ENCODE peak calls at places on chromosomes 3 and 15, in six cellular contexts. Q is heart left ventricle, X is endothelial cell of umbilical vein, E is GM06990, S is retinal pigment epithelial cell, R is cardiac fibroblast. Z is an unnamed sample.

GRCh38 chr3:195188530-195188917 is 82.4 kb downstream of the XXYLT1 start:
- DNase-seq in Q (no peak), R (no peak), S (no peak), X (no peak), E (no peak), Z (no peak)

GRCh38 chr15:40137011-40137906 is 23.6 kb upstream of the BUB1B start:
- DNase-seq in R (no peak), Q (no peak), S (no peak), X (no peak), E (no peak), Z (no peak)

GRCh38 chr3:196080997-196081833 is 675 bp downstream of the TFRC start:
- DNase-seq in X (peak), R (peak), Q (peak), S (no peak), E (peak), Z (no peak)

GRCh38 chr15:85411992-85412538 is 31.7 kb downstream of the AKAP13 start:
- DNase-seq in S (no peak), E (no peak), Q (no peak), R (peak), X (no peak), Z (peak)

GRCh38 chr3:195086885-195087284 is 184.1 kb downstream of the XXYLT1 start:
- DNase-seq in X (no peak), E (no peak), Q (peak), R (no peak), S (no peak), Z (no peak)

GRCh38 chr15:37199546-37199945 is 99.2 kb upstream of the MEIS2 start:
- DNase-seq in X (no peak), Q (no peak), E (no peak), S (no peak), R (no peak), Z (no peak)

GRCh38 chr15:26260517-26261133 is 397.5 kb upstream of the ATP10A start:
- DNase-seq in E (no peak), R (peak), X (no peak), Q (no peak), S (peak), Z (no peak)

GRCh38 chr3:143128212-143128611 is 8.6 kb downstream of the CHST2 start:
- DNase-seq in Q (no peak), R (no peak), X (no peak), S (no peak), E (no peak), Z (no peak)

GRCh38 chr3:11626084-11626463 is 17.6 kb downstream of the VGLL4 start:
- DNase-seq in S (no peak), Q (no peak), R (no peak), E (peak), X (no peak), Z (no peak)

GRCh38 chr15:49507261-49507660 is 84.2 kb downstream of the FGF7 start:
- DNase-seq in X (no peak), Q (no peak), R (no peak), E (no peak), S (no peak), Z (no peak)

GRCh38 chr3:42078686-42079085 is 12.5 kb upstream of the TRAK1 start:
- DNase-seq in R (no peak), X (no peak), E (no peak), S (no peak), Q (peak), Z (no peak)

GRCh38 chr3:142270407-142270806 is 45.0 kb upstream of the GK5 start:
- DNase-seq in E (no peak), Q (no peak), R (no peak), S (no peak), X (no peak), Z (no peak)

GRCh38 chr3:113285226-113285625 is 73.9 kb downstream of the BOC start:
- DNase-seq in Q (no peak), X (no peak), E (no peak), R (no peak), S (no peak), Z (no peak)

GRCh38 chr3:129974451-129975331 is at the start of gene TRH:
- DNase-seq in E (no peak), R (peak), Q (no peak), S (no peak), X (no peak), Z (no peak)

GRCh38 chr3:129978123-129978522 is 3.6 kb downstream of the TRH start:
- DNase-seq in S (no peak), Q (no peak), R (no peak), X (no peak), E (no peak), Z (no peak)

GRCh38 chr3:129973853-129974252 is 667 bp upstream of the TRH start:
- DNase-seq in S (no peak), E (no peak), Q (no peak), X (no peak), R (no peak), Z (no peak)

GRCh38 chr3:129972301-129972700 is 2.2 kb upstream of the TRH start:
- DNase-seq in S (no peak), X (no peak), R (no peak), Q (no peak), E (no peak), Z (no peak)

GRCh38 chr3:129975332-129976090 is 991 bp downstream of the TRH start:
- DNase-seq in E (no peak), S (no peak), Q (peak), R (no peak), X (no peak), Z (no peak)
- H3K4me3 ChIP-seq in E (no peak), S (no peak), Q (peak), R (no peak), X (no peak), Z (no peak)

GRCh38 chr3:138594935-138595259 is 837 bp upstream of the CEP70 start:
- DNase-seq in Q (no peak), R (no peak), E (no peak), X (no peak), S (no peak), Z (no peak)
- H3K4me3 ChIP-seq in Q (peak), R (no peak), E (no peak), X (no peak), S (peak), Z (peak)

GRCh38 chr3:84960581-84960980 is 1.8 kb downstream of the CADM2 start:
- DNase-seq in R (no peak), Q (no peak), E (no peak), X (no peak), S (no peak), Z (no peak)

GRCh38 chr3:84961492-84962255 is 2.9 kb downstream of the CADM2 start:
- DNase-seq in E (no peak), Q (no peak), X (no peak), S (no peak), R (no peak), Z (no peak)

GRCh38 chr3:84960994-84961393 is 2.2 kb downstream of the CADM2 start:
- DNase-seq in Q (no peak), S (no peak), R (no peak), E (no peak), X (no peak), Z (no peak)

GRCh38 chr3:84959470-84960380 is 936 bp downstream of the CADM2 start:
- DNase-seq in Q (no peak), R (no peak), S (no peak), X (no peak), E (no peak), Z (no peak)

DNA sequence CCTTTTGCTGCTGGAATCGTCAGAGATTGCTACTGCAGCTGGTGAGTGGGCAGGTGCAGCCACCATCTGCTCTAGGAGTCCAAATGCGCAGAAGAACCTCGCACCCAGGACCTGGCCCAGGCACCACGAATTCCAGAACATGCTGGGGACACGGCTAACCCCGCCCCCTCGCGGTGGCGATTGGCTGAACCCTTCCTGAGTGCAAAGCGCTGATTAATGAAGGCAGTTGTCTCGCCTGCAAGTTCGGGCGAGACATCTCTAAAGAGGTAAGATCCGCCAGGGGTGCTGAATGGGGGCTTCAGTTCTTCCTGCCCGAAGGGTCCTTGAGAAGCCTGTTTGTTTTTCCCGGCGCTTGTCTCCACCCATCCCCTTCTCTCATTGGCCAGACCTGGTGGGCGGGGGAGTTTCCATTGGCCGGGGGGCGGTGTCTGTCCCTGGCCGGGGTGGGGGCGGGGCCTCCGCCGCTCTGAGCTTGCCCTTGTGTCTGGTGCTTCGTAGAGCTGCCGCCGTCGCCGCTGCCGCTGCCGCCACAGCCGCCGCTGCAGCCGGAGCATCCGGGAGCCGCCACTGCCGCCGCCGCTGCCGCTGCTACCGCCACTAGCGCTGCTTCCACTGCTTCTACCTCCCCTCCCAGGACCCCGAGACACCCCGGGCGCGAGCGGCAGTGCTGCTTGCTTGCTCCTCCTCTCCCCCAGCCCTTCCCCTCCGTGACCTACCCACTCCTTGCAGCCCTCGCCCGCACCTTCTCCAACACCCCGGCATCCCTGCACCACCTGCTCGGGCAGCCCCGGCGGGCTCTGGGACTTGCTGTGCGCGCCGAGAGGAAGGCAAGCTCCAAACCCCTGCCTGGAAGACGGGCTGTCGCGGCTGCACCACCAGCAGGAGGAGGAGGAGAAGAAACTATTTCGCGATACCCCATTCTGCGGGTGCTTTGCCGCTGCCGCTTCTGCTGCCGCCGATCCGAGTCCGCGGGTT is at the start of gene CADM2:
- DNase-seq in S (peak), Q (peak), E (peak), X (peak), R (peak), Z (peak)
- H3K4me3 ChIP-seq in S (peak), Q (peak), E (peak), X (peak), R (peak), Z (peak)

GRCh38 chr15:96361309-96362000 is 31.0 kb downstream of the NR2F2 start:
- DNase-seq in R (no peak), S (no peak), X (no peak), E (no peak), Q (no peak), Z (no peak)
- H3K4me3 ChIP-seq in R (no peak), S (peak), X (no peak), E (no peak), Q (peak), Z (peak)

GRCh38 chr3:125051205-125051604 is 4.6 kb downstream of the HEG1 start:
- DNase-seq in S (no peak), X (no peak), Q (no peak), R (no peak), E (no peak), Z (no peak)
- H3K4me3 ChIP-seq in S (no peak), X (no peak), Q (peak), R (no peak), E (peak), Z (no peak)

GRCh38 chr15:43749690-43750345 is 3.6 kb downstream of the PDIA3 start:
- DNase-seq in X (no peak), S (no peak), R (peak), Q (no peak), E (peak), Z (no peak)

GRCh38 chr15:43751885-43752284 is 5.6 kb downstream of the PDIA3 start:
- DNase-seq in R (no peak), X (no peak), Q (no peak), S (no peak), E (no peak), Z (no peak)

GRCh38 chr15:43748376-43748775 is 2.1 kb downstream of the PDIA3 start:
- DNase-seq in Q (no peak), R (peak), E (no peak), X (no peak), S (no peak), Z (no peak)
- H3K4me3 ChIP-seq in Q (no peak), R (peak), E (peak), X (peak), S (no peak), Z (peak)

DNA sequence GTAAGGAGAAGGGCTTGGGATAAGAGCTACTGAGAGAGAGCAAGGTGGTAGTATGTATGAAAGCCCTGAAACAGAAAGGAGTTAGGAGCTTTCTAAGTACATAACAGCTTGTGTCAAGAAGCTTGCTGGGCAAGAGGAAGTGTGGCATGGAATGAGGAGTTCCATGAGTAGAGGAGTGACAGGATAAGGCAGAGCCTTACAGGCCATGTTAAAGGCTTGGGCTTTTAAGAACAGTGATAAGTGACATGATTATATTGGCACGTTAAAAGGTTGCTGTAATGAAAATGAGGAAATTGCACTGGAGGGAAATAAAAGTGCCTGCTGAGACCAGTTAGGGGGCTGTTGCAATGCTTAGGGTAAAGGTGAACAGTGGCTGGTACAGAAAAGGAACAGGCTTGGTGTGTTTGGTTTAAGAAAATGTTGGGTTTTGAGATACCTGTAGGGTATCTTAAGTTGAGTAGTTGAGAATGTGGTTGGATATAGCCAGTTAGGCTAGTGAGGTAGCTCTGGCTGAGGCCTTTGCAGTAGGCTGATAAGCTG is 49.0 kb downstream of the MEF2A start:
- DNase-seq in S (no peak), R (peak), Q (no peak), X (no peak), E (no peak), Z (no peak)
- H3K4me3 ChIP-seq in S (no peak), R (no peak), Q (no peak), X (no peak), E (no peak), Z (no peak)

GRCh38 chr3:132892956-132893355 is 145.2 kb upstream of the TMEM108 start:
- DNase-seq in E (no peak), S (no peak), Q (no peak), R (no peak), X (no peak), Z (no peak)
- H3K4me3 ChIP-seq in E (no peak), S (no peak), Q (no peak), R (no peak), X (no peak), Z (no peak)

GRCh38 chr15:59258317-59258716 is 51.7 kb downstream of the LDHAL6B start:
- DNase-seq in R (no peak), X (no peak), Q (no peak), E (no peak), S (no peak), Z (no peak)

GRCh38 chr15:59256538-59256937 is 49.9 kb downstream of the LDHAL6B start:
- DNase-seq in S (no peak), Q (no peak), R (no peak), X (no peak), E (no peak), Z (no peak)

GRCh38 chr15:59259137-59259943 is 52.7 kb downstream of the LDHAL6B start:
- DNase-seq in Q (no peak), E (no peak), X (no peak), R (no peak), S (no peak), Z (no peak)

GRCh38 chr15:59262316-59262715 is 55.7 kb downstream of the LDHAL6B start:
- DNase-seq in E (no peak), S (no peak), X (no peak), Q (no peak), R (no peak), Z (no peak)

GRCh38 chr15:59260090-59260489 is 53.4 kb downstream of the LDHAL6B start:
- DNase-seq in Q (no peak), X (no peak), S (no peak), E (no peak), R (no peak), Z (no peak)
- H3K4me3 ChIP-seq in Q (no peak), X (no peak), S (no peak), E (no peak), R (no peak), Z (no peak)

GRCh38 chr3:53213276-53213675 is 42.5 kb downstream of the TKT start:
- DNase-seq in X (no peak), Q (no peak), S (no peak), E (no peak), R (no peak), Z (no peak)
- H3K4me3 ChIP-seq in X (no peak), Q (no peak), S (no peak), E (no peak), R (no peak), Z (no peak)